ENCODE peak calls at places on chromosome 14, in four cellular contexts. One of them, this sample, is unnamed. For H4K20me1 and H3K79me2, the result is how much of the 10 kb centered on the place peaks cover.

GRCh38 chr14:22428681-22429315 is 160.2 kb downstream of the DAD1 start:
- DNase-seq in PC-9: no peak
- DNase-seq in HCT116: no peak
- DNase-seq in fibroblast of lung: peak
- DNase-seq in this sample: no peak

GRCh38 chr14:53151867-53152626 is 1.1 kb downstream of the DDHD1 start:
- DNase-seq in PC-9: peak
- DNase-seq in HCT116: peak
- DNase-seq in fibroblast of lung: peak
- DNase-seq in this sample: peak

GRCh38 chr14:69475194-69475818 is 9.2 kb upstream of the PLEKHD1 start:
- DNase-seq in PC-9: no peak
- DNase-seq in HCT116: no peak
- DNase-seq in fibroblast of lung: peak
- DNase-seq in this sample: peak

GRCh38 chr14:53044486-53044885 is 93.6 kb upstream of the FERMT2 start:
- DNase-seq in PC-9: no peak
- DNase-seq in HCT116: no peak
- DNase-seq in fibroblast of lung: peak
- DNase-seq in this sample: peak

GRCh38 chr14:72801381-72801812 is 92.5 kb downstream of the DPF3 start:
- DNase-seq in PC-9: no peak
- DNase-seq in HCT116: peak
- DNase-seq in fibroblast of lung: peak
- DNase-seq in this sample: peak

GRCh38 chr14:100653409-100653808 is 66.2 kb upstream of the BEGAIN start:
- DNase-seq in PC-9: no peak
- DNase-seq in HCT116: no peak
- DNase-seq in fibroblast of lung: no peak
- DNase-seq in this sample: no peak

GRCh38 chr14:58709949-58710348 is 72.2 kb downstream of the DACT1 start:
- DNase-seq in PC-9: no peak
- DNase-seq in HCT116: no peak
- DNase-seq in fibroblast of lung: no peak
- DNase-seq in this sample: no peak

GRCh38 chr14:96160030-96160912 is 44.4 kb upstream of the BDKRB2 start:
- DNase-seq in PC-9: no peak
- DNase-seq in HCT116: no peak
- DNase-seq in fibroblast of lung: no peak
- DNase-seq in this sample: no peak

GRCh38 chr14:64610049-64610746 is 60.4 kb downstream of the PPP1R36 start:
- DNase-seq in PC-9: no peak
- DNase-seq in HCT116: no peak
- DNase-seq in fibroblast of lung: no peak
- DNase-seq in this sample: no peak

GRCh38 chr14:101591121-101591520 is 29.8 kb downstream of the DIO3 start:
- DNase-seq in PC-9: no peak
- DNase-seq in HCT116: no peak
- DNase-seq in fibroblast of lung: no peak
- DNase-seq in this sample: no peak

GRCh38 chr14:26286066-26286791 is 311.6 kb downstream of the NOVA1 start:
- DNase-seq in PC-9: no peak
- DNase-seq in HCT116: no peak
- DNase-seq in fibroblast of lung: peak
- DNase-seq in this sample: no peak

GRCh38 chr14:105496831-105497591 is 6.0 kb downstream of the TEDC1 start:
- DNase-seq in PC-9: no peak
- DNase-seq in HCT116: no peak
- DNase-seq in fibroblast of lung: no peak
- DNase-seq in this sample: no peak

GRCh38 chr14:99534333-99534732 is 53.1 kb downstream of the CCNK start:
- DNase-seq in PC-9: no peak
- DNase-seq in HCT116: no peak
- DNase-seq in fibroblast of lung: no peak
- DNase-seq in this sample: no peak
- H4K20me1 ChIP-seq in PC-9: under half
- H4K20me1 ChIP-seq in HCT116: under half
- H4K20me1 ChIP-seq in fibroblast of lung: under half
- H4K20me1 ChIP-seq in this sample: under half

DNA sequence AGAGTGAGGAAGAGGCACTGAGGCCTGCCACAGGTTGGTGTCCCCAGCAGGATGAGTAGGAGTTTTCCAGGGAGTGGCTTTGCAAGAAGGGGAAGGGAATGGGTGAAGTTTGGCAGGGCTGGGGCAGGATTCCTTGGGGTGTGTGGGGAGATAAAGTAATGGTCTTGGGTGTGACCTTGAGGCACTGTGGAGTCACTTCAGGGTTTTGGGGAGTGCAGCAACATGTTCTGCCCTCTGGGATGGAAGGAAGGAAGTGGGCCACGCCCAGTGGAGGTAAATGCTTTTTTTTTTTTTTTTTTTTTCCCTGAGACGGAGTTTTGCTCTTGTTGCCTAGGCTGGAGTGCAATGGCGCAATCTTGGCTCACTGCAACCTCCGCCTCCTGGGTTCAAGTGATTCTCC is 108.9 kb downstream of the ADCK1 start:
- DNase-seq in PC-9: no peak
- DNase-seq in HCT116: no peak
- DNase-seq in fibroblast of lung: no peak
- DNase-seq in this sample: no peak
- H3K79me2 ChIP-seq in PC-9: under half
- H3K79me2 ChIP-seq in HCT116: under half
- H3K79me2 ChIP-seq in fibroblast of lung: under half
- H3K79me2 ChIP-seq in this sample: under half

GRCh38 chr14:93880025-93880820 is 46.9 kb upstream of the FAM181A start:
- DNase-seq in PC-9: no peak
- DNase-seq in HCT116: no peak
- DNase-seq in fibroblast of lung: no peak
- DNase-seq in this sample: no peak
- H4K20me1 ChIP-seq in PC-9: under half
- H4K20me1 ChIP-seq in HCT116: under half
- H4K20me1 ChIP-seq in fibroblast of lung: under half
- H4K20me1 ChIP-seq in this sample: under half

GRCh38 chr14:103014466-103015319 is 42.7 kb downstream of the CDC42BPB start:
- DNase-seq in PC-9: no peak
- DNase-seq in HCT116: no peak
- DNase-seq in fibroblast of lung: peak
- DNase-seq in this sample: peak

GRCh38 chr14:103016071-103016470 is 41.3 kb downstream of the CDC42BPB start:
- DNase-seq in PC-9: peak
- DNase-seq in HCT116: no peak
- DNase-seq in fibroblast of lung: no peak
- DNase-seq in this sample: no peak

GRCh38 chr14:103016594-103016993 is 40.8 kb downstream of the CDC42BPB start:
- DNase-seq in PC-9: no peak
- DNase-seq in HCT116: no peak
- DNase-seq in fibroblast of lung: no peak
- DNase-seq in this sample: no peak

GRCh38 chr14:103015426-103015825 is 41.9 kb downstream of the CDC42BPB start:
- DNase-seq in PC-9: no peak
- DNase-seq in HCT116: no peak
- DNase-seq in fibroblast of lung: no peak
- DNase-seq in this sample: no peak

GRCh38 chr14:103013028-103013427 is 44.3 kb downstream of the CDC42BPB start:
- DNase-seq in PC-9: no peak
- DNase-seq in HCT116: no peak
- DNase-seq in fibroblast of lung: no peak
- DNase-seq in this sample: no peak
- H3K79me2 ChIP-seq in PC-9: half or more
- H3K79me2 ChIP-seq in HCT116: half or more
- H3K79me2 ChIP-seq in fibroblast of lung: under half
- H3K79me2 ChIP-seq in this sample: half or more